ENCODE peak calls at places on chromosomes 16 and 17, in seven cellular contexts. L is HCT116, X is NT2/D1, P is SK-N-SH, A is GM12878, H is HepG2, E is H1. O is an unnamed sample.

GRCh38 chr17:16881239-16881924 is 90.5 kb downstream of the TNFRSF13B start:
- DNase-seq in L (no peak), E (no peak), X (no peak), A (no peak), H (no peak), P (no peak), O (no peak)

GRCh38 chr17:752620-753219 is 656 bp upstream of the GEMIN4 start:
- DNase-seq in X (no peak), L (no peak), H (no peak), E (no peak), A (no peak), P (peak; percentile 68), O (peak; percentile 14)

GRCh38 chr17:13421581-13421980 is 180.1 kb downstream of the HS3ST3A1 start:
- DNase-seq in X (no peak), H (no peak), A (no peak), P (no peak), L (no peak), E (no peak), O (no peak)

GRCh38 chr17:72681844-72682243 is 410.6 kb downstream of the SLC39A11 start:
- DNase-seq in L (peak; percentile 68), X (no peak), H (no peak), E (no peak), P (no peak), A (no peak), O (no peak)

GRCh38 chr17:8125196-8125946 is 1.5 kb upstream of the HES7 start:
- DNase-seq in E (no peak), X (no peak), H (peak; percentile 64), P (peak; percentile 88), A (peak; percentile 64), L (peak; percentile 60), O (peak; percentile 72)

GRCh38 chr16:89658221-89658879 is 714 bp downstream of the SPATA33 start:
- DNase-seq in X (no peak), H (no peak), A (no peak), E (no peak), P (peak; percentile 71), L (no peak), O (peak; percentile 48)

GRCh38 chr16:85304337-85304736 is 192.1 kb upstream of the CIBAR2 start:
- DNase-seq in H (no peak), A (no peak), P (no peak), X (no peak), L (no peak), E (no peak), O (no peak)

GRCh38 chr16:25027781-25028180 is 12.6 kb upstream of the ARHGAP17 start:
- DNase-seq in X (no peak), P (no peak), H (no peak), L (no peak), A (no peak), E (no peak), O (no peak)

GRCh38 chr16:81554993-81555392 is 110.4 kb downstream of the CMIP start:
- DNase-seq in P (no peak), X (no peak), H (no peak), A (no peak), E (no peak), L (no peak), O (no peak)

GRCh38 chr17:12028611-12029010 is 7.9 kb downstream of the MAP2K4 start:
- DNase-seq in L (no peak), P (no peak), E (no peak), A (no peak), H (no peak), X (no peak), O (no peak)

GRCh38 chr16:56332464-56333079 is 92.8 kb downstream of the AMFR start:
- DNase-seq in L (peak; percentile 65), E (no peak), A (no peak), H (peak; percentile 78), P (peak; percentile 57), X (peak; percentile 16), O (peak; percentile 66)

GRCh38 chr17:29514792-29515191 is 52.0 kb downstream of the ABHD15 start:
- DNase-seq in L (no peak), P (no peak), E (no peak), A (no peak), X (no peak), H (no peak), O (no peak)

GRCh38 chr17:17400566-17401184 is 76.1 kb upstream of the MED9 start:
- DNase-seq in H (no peak), P (no peak), E (no peak), L (no peak), X (no peak), A (no peak), O (no peak)

GRCh38 chr17:81481011-81481799 is 31.4 kb downstream of the ACTG1 start:
- DNase-seq in H (no peak), L (no peak), E (no peak), X (no peak), A (no peak), P (peak; percentile 99), O (peak; percentile 92)

GRCh38 chr17:68382582-68383085 is 74.7 kb downstream of the WIPI1 start:
- DNase-seq in H (no peak), L (no peak), E (no peak), P (no peak), A (no peak), X (no peak), O (no peak)

GRCh38 chr17:63772801-63773271 is 561 bp downstream of the CCDC47 start:
- DNase-seq in H (peak; percentile 31), P (peak; percentile 19), X (no peak), A (no peak), L (no peak), E (no peak), O (no peak)

GRCh38 chr16:79844603-79845002 is 244.1 kb upstream of the MAF start:
- DNase-seq in L (no peak), X (no peak), A (no peak), P (no peak), E (no peak), H (no peak), O (no peak)

GRCh38 chr17:15384142-15384803 is 42.9 kb upstream of the TEKT3 start:
- DNase-seq in E (no peak), P (no peak), L (no peak), H (no peak), A (no peak), X (no peak), O (no peak)

GRCh38 chr16:85613609-85614337 is 651 bp downstream of the GSE1 start:
- DNase-seq in E (no peak), X (no peak), P (peak; percentile 87), H (peak; percentile 46), L (no peak), A (no peak), O (peak; percentile 72)

GRCh38 chr16:4936991-4937781 is at the start of gene PPL:
- DNase-seq in A (no peak), E (no peak), H (peak; percentile 93), X (peak; percentile 77), P (peak; percentile 72), L (peak; percentile 76), O (peak; percentile 84)

GRCh38 chr17:69305177-69305576 is 21.8 kb downstream of the ABCA5 start:
- DNase-seq in P (no peak), L (no peak), E (no peak), X (no peak), H (no peak), A (no peak), O (no peak)

DNA sequence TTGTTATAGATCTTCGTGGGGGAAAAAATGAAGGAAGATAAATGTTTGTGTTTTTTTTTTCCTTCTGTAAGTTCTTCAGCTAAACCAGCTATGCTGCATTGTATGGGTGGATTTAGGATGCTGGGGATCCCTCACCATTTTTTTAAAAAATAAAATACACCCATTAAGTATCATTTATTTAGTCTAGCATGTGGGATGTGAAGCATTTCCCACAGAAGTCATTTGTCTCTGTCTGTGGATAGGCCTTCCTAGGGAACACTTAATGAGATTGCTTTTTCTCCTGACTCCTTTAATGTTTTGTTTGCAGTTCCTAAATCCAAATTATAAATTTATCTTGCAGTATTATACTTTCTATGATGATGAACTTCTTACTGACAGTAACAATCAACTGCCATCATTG is 146.7 kb downstream of the PPM1E start:
- DNase-seq in P (no peak), A (no peak), L (no peak), X (no peak), E (no peak), H (no peak), O (no peak)
- TF ChIP-seq YY1 in P (no peak), A (no peak), L (no peak), X (no peak), E (no peak), H (no peak), O (no peak)

GRCh38 chr16:30744146-30744545 is 4.1 kb upstream of the PHKG2 start:
- DNase-seq in L (no peak), A (no peak), P (no peak), X (no peak), H (no peak), E (no peak), O (no peak)
- H3K9ac ChIP-seq in L (no peak overlapping the region), A (no peak overlapping the region), P (no peak overlapping the region), X (no peak overlapping the region), H (no peak overlapping the region), E (no peak overlapping the region), O (no peak overlapping the region)

GRCh38 chr17:2689411-2690164 is 22.0 kb downstream of the CLUH start:
- DNase-seq in A (no peak), P (peak; percentile 38), E (no peak), L (no peak), X (no peak), H (no peak), O (no peak)
- TF ChIP-seq YY1 in A (no peak), P (no peak), E (no peak), L (no peak), X (no peak), H (no peak), O (no peak)

GRCh38 chr17:3739422-3740124 is 15.9 kb downstream of the HASPIN start:
- DNase-seq in L (no peak), H (no peak), P (no peak), X (no peak), E (no peak), A (no peak), O (no peak)

GRCh38 chr17:3735515-3735914 is 11.8 kb downstream of the HASPIN start:
- DNase-seq in X (no peak), L (no peak), P (no peak), A (no peak), E (no peak), H (no peak), O (no peak)

GRCh38 chr17:3740611-3741073 is 16.9 kb downstream of the HASPIN start:
- DNase-seq in H (no peak), X (no peak), P (no peak), L (no peak), A (no peak), E (no peak), O (no peak)

GRCh38 chr17:3744032-3744431 is 20.3 kb downstream of the HASPIN start:
- DNase-seq in A (no peak), P (no peak), X (no peak), L (no peak), H (no peak), E (no peak), O (no peak)

GRCh38 chr17:3738562-3739295 is 15.0 kb downstream of the HASPIN start:
- DNase-seq in X (no peak), P (no peak), E (no peak), A (no peak), L (no peak), H (no peak), O (peak; percentile 39)
- H3K9ac ChIP-seq in X (no peak overlapping the region), P (no peak overlapping the region), E (no peak overlapping the region), A (no peak overlapping the region), L (no peak overlapping the region), H (no peak overlapping the region), O (no peak overlapping the region)

DNA sequence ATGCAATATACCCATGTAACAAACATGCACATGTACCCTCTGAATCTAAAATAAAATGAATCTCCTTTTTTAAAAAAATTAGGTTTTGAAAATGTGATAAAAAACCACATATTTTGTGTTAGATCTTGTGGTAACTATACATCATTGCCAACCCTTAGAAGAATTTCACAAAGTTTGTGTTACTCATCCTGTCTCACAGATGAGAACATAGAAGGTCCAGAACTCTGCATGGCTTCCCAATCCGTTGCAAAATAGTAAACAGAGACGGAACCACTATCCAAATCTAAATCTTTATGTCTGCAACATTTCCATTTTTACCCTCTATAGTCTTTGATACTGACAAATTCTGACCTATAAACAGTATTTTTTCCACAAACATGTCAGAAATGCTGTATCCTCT is 759.9 kb downstream of the KCNJ2 start:
- DNase-seq in H (no peak), A (no peak), X (no peak), E (no peak), P (no peak), L (no peak), O (no peak)
- TF ChIP-seq YY1 in H (no peak), A (no peak), X (no peak), E (no peak), P (no peak), L (no peak), O (no peak)